ENCODE peak calls at places on chromosome 2, in nine cellular contexts. K is breast epithelium, C is fibroblast of mammary gland, Z is AG04449, Q is upper lobe of right lung, S is colonic mucosa, D is progenitor cell of endocrine pancreas, O is endothelial cell, E is WTC11. P is an unnamed sample.

GRCh38 chr2:120442923-120443571 is 97.1 kb downstream of the INHBB start:
- DNase-seq in S (peak), Z (no peak), Q (peak), C (no peak), O (peak), E (peak), K (peak), D (peak), P (no peak)

GRCh38 chr2:233440714-233441113 is 86.4 kb downstream of the DGKD start:
- DNase-seq in C (no peak), K (no peak), Z (no peak), O (no peak), E (no peak), D (no peak), Q (no peak), S (no peak), P (no peak)

GRCh38 chr2:164205347-164205746 is 415.9 kb downstream of the GRB14 start:
- DNase-seq in O (no peak), D (no peak), K (no peak), E (no peak), C (peak), Z (peak), S (no peak), Q (no peak), P (no peak)

GRCh38 chr2:130372055-130372832 is 16.4 kb downstream of the PTPN18 start:
- DNase-seq in O (peak), K (peak), E (peak), S (peak), D (peak), Q (peak), Z (no peak), C (peak), P (peak)

GRCh38 chr2:21552999-21553398 is 429.2 kb downstream of the TDRD15 start:
- DNase-seq in Q (no peak), Z (no peak), S (no peak), O (no peak), E (no peak), C (no peak), K (no peak), D (no peak), P (no peak)

GRCh38 chr2:173793649-173794565 is 171.3 kb downstream of the SP3 start:
- DNase-seq in Z (no peak), C (no peak), Q (no peak), K (no peak), D (no peak), S (peak), E (no peak), O (no peak), P (no peak)

GRCh38 chr2:237414056-237414661 is at the start of gene COL6A3:
- DNase-seq in K (peak), S (peak), E (no peak), D (no peak), C (peak), O (no peak), Q (no peak), Z (peak), P (no peak)

GRCh38 chr2:127410871-127411396 is 7.3 kb upstream of the PROC start:
- DNase-seq in O (no peak), C (peak), K (peak), Z (no peak), D (no peak), Q (peak), E (no peak), S (no peak), P (no peak)

GRCh38 chr2:6222296-6222695 is 530.1 kb downstream of the SOX11 start:
- DNase-seq in O (no peak), C (no peak), D (no peak), K (no peak), Z (no peak), S (no peak), Q (no peak), E (no peak), P (no peak)
- TF ChIP-seq CTCF in O (no peak), C (no peak), D (no peak), K (no peak), Z (no peak), S (no peak), Q (no peak), E (no peak), P (no peak)

DNA sequence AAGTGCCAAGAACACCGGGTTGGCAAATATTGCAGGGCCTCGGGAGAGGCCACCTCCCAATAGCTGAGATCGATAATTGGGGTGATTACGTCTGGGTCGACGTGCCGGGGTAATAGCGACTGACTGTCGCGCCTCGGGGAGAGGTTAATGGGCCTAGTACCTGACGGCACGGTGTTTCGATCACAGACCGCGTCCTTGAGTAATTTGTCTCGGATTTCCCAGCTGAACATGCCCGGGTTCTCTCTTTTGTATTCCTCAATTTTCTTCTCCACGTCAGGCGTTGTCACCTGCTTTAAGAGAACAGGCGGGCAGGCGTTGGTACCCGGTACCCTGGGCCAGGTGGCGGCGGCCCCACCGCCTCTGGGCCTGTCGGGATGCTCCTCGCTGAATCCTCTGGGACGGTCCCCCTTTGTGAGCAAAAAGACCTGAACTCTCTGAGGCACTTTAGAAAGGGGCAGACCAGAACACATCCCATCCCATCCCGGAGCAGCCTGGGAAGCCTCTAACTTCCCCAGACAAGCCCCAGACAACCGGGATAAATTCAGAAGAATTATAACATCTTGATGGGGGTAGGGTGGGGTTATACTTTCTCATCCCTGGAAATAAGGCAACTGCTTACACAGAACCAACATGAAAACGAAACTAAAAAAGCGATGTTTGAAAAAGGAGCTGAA is 3.3 kb downstream of the PAX3 start:
- DNase-seq in K (no peak), D (no peak), Q (no peak), Z (no peak), E (no peak), S (no peak), O (no peak), C (no peak), P (no peak)
- TF ChIP-seq CTCF in K (no peak), D (no peak), Q (no peak), Z (no peak), E (no peak), S (no peak), O (no peak), C (no peak), P (no peak)

DNA sequence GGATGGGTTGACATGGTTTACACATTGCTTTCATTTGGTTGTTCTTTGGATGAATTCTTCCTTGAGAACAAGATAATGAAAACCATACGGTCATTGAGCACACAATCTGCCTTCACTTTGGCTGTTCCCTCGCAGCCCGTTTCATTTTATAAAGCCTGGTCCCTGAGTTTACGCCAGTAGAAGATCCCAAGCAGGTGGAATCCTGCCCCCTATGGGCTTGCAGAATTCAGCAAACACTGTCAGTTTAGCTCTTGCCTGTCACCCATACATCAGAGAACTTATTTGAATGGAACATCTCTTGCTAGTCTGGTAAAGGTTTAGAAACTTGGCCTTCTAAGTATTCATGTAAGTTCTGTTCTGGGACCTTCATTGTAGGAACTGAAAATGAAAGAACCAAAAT is 666.4 kb upstream of the ZEB2 start:
- DNase-seq in S (no peak), E (peak), Z (no peak), K (no peak), Q (no peak), O (no peak), D (no peak), C (peak), P (no peak)
- TF ChIP-seq CTCF in S (no peak), E (peak), Z (no peak), K (no peak), Q (peak), O (no peak), D (no peak), C (peak), P (no peak)

GRCh38 chr2:58046335-58046584 is 346 bp upstream of the VRK2 start:
- DNase-seq in Q (no peak), S (no peak), E (no peak), C (no peak), Z (no peak), D (no peak), K (no peak), O (no peak), P (no peak)

GRCh38 chr2:58047969-58048368 is 1.4 kb downstream of the VRK2 start:
- DNase-seq in Q (no peak), S (no peak), K (no peak), O (no peak), C (no peak), Z (no peak), E (no peak), D (no peak), P (no peak)

GRCh38 chr2:58045580-58046334 is 849 bp upstream of the VRK2 start:
- DNase-seq in C (no peak), K (no peak), S (no peak), Z (no peak), O (no peak), D (no peak), E (no peak), Q (peak), P (no peak)

GRCh38 chr2:58047373-58047674 is 718 bp downstream of the VRK2 start:
- DNase-seq in K (no peak), C (no peak), O (no peak), Q (no peak), E (no peak), D (no peak), Z (no peak), S (no peak), P (no peak)

DNA sequence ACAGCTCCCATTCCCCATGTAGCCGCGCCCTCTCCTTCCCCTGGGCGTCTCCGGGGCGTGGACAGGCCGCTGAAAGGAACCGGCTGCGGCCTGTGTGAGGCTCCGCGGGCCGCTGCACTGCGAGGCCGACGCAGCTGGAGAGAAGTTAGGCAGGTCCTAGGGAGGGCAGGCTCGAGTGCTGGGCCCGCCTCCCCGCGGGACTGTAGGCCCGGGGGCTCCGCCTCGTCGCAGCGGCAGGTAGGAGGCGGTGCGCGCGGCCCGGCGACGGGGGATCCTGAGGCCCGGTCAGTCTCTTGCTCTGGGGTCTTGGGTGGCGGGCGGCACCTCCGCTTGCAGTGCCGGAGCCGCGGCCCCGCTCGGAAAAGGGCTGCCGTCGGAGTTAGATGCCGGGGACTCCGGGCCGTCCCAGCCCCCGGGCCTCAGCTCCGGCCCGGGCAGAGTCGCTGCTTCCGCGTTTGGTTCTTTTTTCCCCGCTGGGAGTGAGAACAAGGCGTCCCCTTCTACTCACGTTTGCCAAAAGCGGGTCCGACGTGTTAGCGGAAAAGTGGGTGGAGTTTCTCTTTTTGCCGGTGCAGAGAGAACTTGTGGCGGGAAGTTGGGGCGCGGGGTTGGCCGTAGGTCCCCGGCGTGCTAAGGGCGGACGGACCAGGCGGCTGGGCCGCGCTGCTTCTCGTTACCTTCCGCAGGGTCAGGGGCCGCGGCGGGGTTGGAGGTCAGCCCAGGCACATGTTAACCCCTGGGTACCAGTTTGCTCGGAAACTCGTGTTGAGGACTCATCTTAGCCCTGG is at the start of gene VRK2:
- DNase-seq in Z (no peak), Q (peak), D (peak), S (peak), K (peak), O (peak), C (peak), E (peak), P (peak)
- TF ChIP-seq CTCF in Z (no peak), Q (peak), D (no peak), S (no peak), K (no peak), O (no peak), C (no peak), E (no peak), P (no peak)